ENCODE peak calls at places on chromosome 11, in eight cellular contexts. I is left ventricle myocardium inferior, J is tibial artery, N is gastrocnemius medialis, U is cardiac muscle cell, D is pancreas, K is IMR-90, T is spleen. E is an unnamed sample.

GRCh38 chr11:46905806-46906205 is 12.5 kb downstream of the LRP4 start:
- DNase-seq in I (no peak), J (no peak), N (no peak), U (no peak), D (no peak), K (no peak), T (no peak), E (no peak)

GRCh38 chr11:10930961-10931760 is 73.3 kb upstream of the ZBED5 start:
- DNase-seq in I (peak), J (peak), N (peak), U (peak), D (peak), K (peak), T (peak), E (peak)

GRCh38 chr11:42631223-42631843 is 680.5 kb upstream of the API5 start:
- DNase-seq in I (no peak), J (no peak), N (no peak), U (peak), D (no peak), K (no peak), T (no peak), E (peak)

GRCh38 chr11:132036751-132037466 is 666.5 kb downstream of the NTM start:
- DNase-seq in I (no peak), J (no peak), N (no peak), U (no peak), D (no peak), K (peak), T (no peak), E (no peak)

GRCh38 chr11:93648168-93648567 is 13.3 kb upstream of the CEP295 start:
- DNase-seq in I (no peak), J (no peak), N (no peak), U (peak), D (no peak), K (peak), T (no peak), E (no peak)

GRCh38 chr11:86184728-86185127 is 59.8 kb upstream of the EED start:
- DNase-seq in I (no peak), J (no peak), N (no peak), U (no peak), D (no peak), K (no peak), T (no peak), E (no peak)

GRCh38 chr11:75980031-75980430 is 165.0 kb downstream of the UVRAG start:
- DNase-seq in I (no peak), J (no peak), N (no peak), U (no peak), D (no peak), K (no peak), T (no peak), E (no peak)

GRCh38 chr11:60482361-60482760 is 10.2 kb upstream of the MS4A12 start:
- DNase-seq in I (no peak), J (no peak), N (no peak), U (no peak), D (no peak), K (no peak), T (no peak), E (no peak)

GRCh38 chr11:77596626-77597025 is 6.9 kb downstream of the AQP11 start:
- DNase-seq in I (no peak), J (no peak), N (no peak), U (peak), D (no peak), K (peak), T (no peak), E (no peak)

GRCh38 chr11:3198815-3199214 is 19.8 kb downstream of the MRGPRG start:
- DNase-seq in I (no peak), J (peak), N (no peak), U (no peak), D (no peak), K (no peak), T (no peak), E (no peak)

GRCh38 chr11:31953803-31954327 is 137.0 kb upstream of the RCN1 start:
- DNase-seq in I (no peak), J (no peak), N (no peak), U (no peak), D (no peak), K (no peak), T (no peak), E (no peak)

GRCh38 chr11:31397239-31397834 is 27.7 kb downstream of the DNAJC24 start:
- DNase-seq in I (no peak), J (no peak), N (no peak), U (peak), D (no peak), K (peak), T (no peak), E (no peak)

GRCh38 chr11:76215946-76216345 is 9.6 kb upstream of the WNT11 start:
- DNase-seq in I (peak), J (no peak), N (no peak), U (no peak), D (peak), K (peak), T (no peak), E (no peak)

GRCh38 chr11:65448074-65448417 is 25.4 kb downstream of the NEAT1 start:
- DNase-seq in I (no peak), J (no peak), N (no peak), U (peak), D (no peak), K (peak), T (no peak), E (no peak)

GRCh38 chr11:16110862-16111261 is 245.5 kb downstream of the SOX6 start:
- DNase-seq in I (no peak), J (no peak), N (no peak), U (no peak), D (no peak), K (peak), T (no peak), E (no peak)

GRCh38 chr11:91220476-91221202 is 997.8 kb upstream of the CHORDC1 start:
- DNase-seq in I (no peak), J (no peak), N (no peak), U (peak), D (no peak), K (peak), T (no peak), E (no peak)

DNA sequence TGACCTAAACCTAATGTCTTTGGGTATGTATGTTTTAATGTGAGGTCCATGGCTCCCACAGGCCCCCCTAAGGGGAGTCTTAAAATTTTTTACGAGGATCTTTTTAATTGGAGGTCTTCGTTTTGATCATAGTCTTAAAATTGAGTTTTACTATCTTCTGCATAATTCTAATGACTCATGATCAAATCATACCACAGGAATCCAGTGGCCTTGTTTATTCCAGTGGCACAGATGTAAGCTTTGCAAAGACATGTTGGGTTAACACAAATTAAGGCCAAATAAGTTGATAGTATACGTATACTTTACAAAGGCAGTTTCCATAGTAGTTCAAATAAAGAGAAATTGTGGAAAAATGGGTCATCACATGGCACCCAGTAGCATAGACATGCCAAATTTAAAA is 33.9 kb upstream of the FJX1 start:
- DNase-seq in I (no peak), J (no peak), N (no peak), U (peak), D (no peak), K (peak), T (no peak), E (no peak)
- H3K4me3 ChIP-seq in I (no peak), J (no peak), N (no peak), U (no peak), D (no peak), K (no peak), T (no peak), E (no peak)

GRCh38 chr11:125626381-125626950 is 1.5 kb downstream of the CHEK1 start:
- DNase-seq in I (no peak), J (no peak), N (no peak), U (no peak), D (no peak), K (peak), T (no peak), E (no peak)
- TF ChIP-seq CTCF in I (no peak), J (no peak), N (no peak), U (peak), D (no peak), K (peak), T (no peak), E (no peak)

DNA sequence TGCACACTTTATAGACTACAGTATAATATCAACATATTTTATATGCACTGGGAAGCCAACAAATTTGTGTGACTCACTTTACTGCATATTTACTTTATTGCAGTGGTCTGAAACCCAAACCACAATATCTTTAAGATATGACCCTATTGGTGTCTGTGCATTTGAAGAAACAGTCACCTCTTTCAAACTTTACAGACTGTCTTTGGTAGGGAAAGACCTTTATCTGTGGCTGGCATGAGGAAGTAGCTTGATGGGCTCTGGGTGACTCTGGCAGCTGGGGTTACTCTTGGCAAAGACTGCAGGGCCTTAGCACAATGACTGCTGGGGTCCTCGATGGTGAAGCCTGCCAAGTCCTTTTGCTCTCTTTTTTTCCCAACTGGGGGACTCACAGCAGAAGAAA is 21.3 kb upstream of the ABTB2 start:
- DNase-seq in I (no peak), J (no peak), N (no peak), U (no peak), D (no peak), K (peak), T (no peak), E (no peak)
- H3K27ac ChIP-seq in I (no peak), J (no peak), N (no peak), U (no peak), D (no peak), K (no peak), T (no peak), E (no peak)

GRCh38 chr11:126345283-126345682 is 10.2 kb upstream of the ST3GAL4 start:
- DNase-seq in I (no peak), J (no peak), N (no peak), U (no peak), D (no peak), K (no peak), T (peak), E (no peak)

GRCh38 chr11:126344291-126344970 is 11.1 kb upstream of the ST3GAL4 start:
- DNase-seq in I (no peak), J (no peak), N (no peak), U (no peak), D (no peak), K (no peak), T (peak), E (no peak)

GRCh38 chr11:126345759-126346585 is 9.5 kb upstream of the ST3GAL4 start:
- DNase-seq in I (no peak), J (peak), N (no peak), U (peak), D (no peak), K (peak), T (peak), E (no peak)

GRCh38 chr11:126347751-126348628 is 7.5 kb upstream of the ST3GAL4 start:
- DNase-seq in I (no peak), J (no peak), N (no peak), U (peak), D (no peak), K (no peak), T (peak), E (no peak)

DNA sequence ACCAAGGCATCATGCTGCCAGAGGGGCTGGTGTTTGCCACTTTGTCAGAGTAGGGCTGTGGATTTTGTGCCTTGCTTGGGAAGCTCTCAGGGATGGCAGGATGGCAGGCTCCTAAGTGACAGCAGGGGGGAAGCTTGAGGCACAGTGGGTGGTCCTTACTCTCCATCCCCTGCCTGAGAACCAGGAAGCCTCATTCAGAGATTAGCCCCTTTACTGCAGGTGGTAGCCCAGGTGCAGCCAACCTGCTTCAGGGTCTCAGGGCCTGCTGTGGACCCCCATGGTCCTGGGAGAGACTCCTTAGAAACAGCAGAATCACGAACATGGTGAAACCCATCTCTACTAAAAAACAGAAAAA is 8.9 kb upstream of the ST3GAL4 start:
- DNase-seq in I (no peak), J (no peak), N (no peak), U (no peak), D (no peak), K (no peak), T (no peak), E (no peak)
- H3K4me3 ChIP-seq in I (no peak), J (no peak), N (no peak), U (no peak), D (no peak), K (no peak), T (no peak), E (no peak)

GRCh38 chr11:112590778-112591177 is 330.1 kb upstream of the PLET1 start:
- DNase-seq in I (no peak), J (no peak), N (no peak), U (no peak), D (no peak), K (no peak), T (no peak), E (no peak)

GRCh38 chr11:112584674-112585073 is 324.0 kb upstream of the PLET1 start:
- DNase-seq in I (no peak), J (no peak), N (no peak), U (no peak), D (no peak), K (no peak), T (no peak), E (no peak)

GRCh38 chr11:112589132-112589531 is 328.5 kb upstream of the PLET1 start:
- DNase-seq in I (no peak), J (no peak), N (no peak), U (no peak), D (no peak), K (no peak), T (no peak), E (no peak)

GRCh38 chr11:112588252-112588668 is 327.6 kb upstream of the PLET1 start:
- DNase-seq in I (peak), J (peak), N (peak), U (peak), D (peak), K (peak), T (no peak), E (peak)

GRCh38 chr11:112587664-112588063 is 327.0 kb upstream of the PLET1 start:
- DNase-seq in I (no peak), J (no peak), N (no peak), U (no peak), D (no peak), K (no peak), T (no peak), E (no peak)
- TF ChIP-seq CTCF in I (no peak), J (no peak), N (no peak), U (no peak), D (no peak), K (no peak), T (no peak), E (no peak)

GRCh38 chr11:118927554-118928107 is 1.9 kb upstream of the BCL9L start:
- DNase-seq in I (no peak), J (no peak), N (no peak), U (no peak), D (no peak), K (no peak), T (no peak), E (no peak)
- H3K27ac ChIP-seq in I (peak), J (peak), N (peak), U (peak), D (peak), K (no peak), T (peak), E (peak)

GRCh38 chr11:8604078-8604723 is 10.2 kb upstream of the STK33 start:
- DNase-seq in I (peak), J (peak), N (peak), U (peak), D (no peak), K (peak), T (no peak), E (no peak)
- H3K4me3 ChIP-seq in I (no peak), J (no peak), N (no peak), U (no peak), D (no peak), K (no peak), T (no peak), E (no peak)

GRCh38 chr11:115147243-115147807 is 356.9 kb downstream of the CADM1 start:
- DNase-seq in I (no peak), J (no peak), N (no peak), U (no peak), D (no peak), K (no peak), T (no peak), E (no peak)

GRCh38 chr11:115148691-115149090 is 355.5 kb downstream of the CADM1 start:
- DNase-seq in I (no peak), J (no peak), N (no peak), U (no peak), D (no peak), K (no peak), T (no peak), E (no peak)

GRCh38 chr11:115145316-115145715 is 358.9 kb downstream of the CADM1 start:
- DNase-seq in I (no peak), J (no peak), N (no peak), U (no peak), D (no peak), K (no peak), T (no peak), E (no peak)

GRCh38 chr11:115146425-115146824 is 357.8 kb downstream of the CADM1 start:
- DNase-seq in I (no peak), J (no peak), N (no peak), U (no peak), D (no peak), K (no peak), T (no peak), E (no peak)

DNA sequence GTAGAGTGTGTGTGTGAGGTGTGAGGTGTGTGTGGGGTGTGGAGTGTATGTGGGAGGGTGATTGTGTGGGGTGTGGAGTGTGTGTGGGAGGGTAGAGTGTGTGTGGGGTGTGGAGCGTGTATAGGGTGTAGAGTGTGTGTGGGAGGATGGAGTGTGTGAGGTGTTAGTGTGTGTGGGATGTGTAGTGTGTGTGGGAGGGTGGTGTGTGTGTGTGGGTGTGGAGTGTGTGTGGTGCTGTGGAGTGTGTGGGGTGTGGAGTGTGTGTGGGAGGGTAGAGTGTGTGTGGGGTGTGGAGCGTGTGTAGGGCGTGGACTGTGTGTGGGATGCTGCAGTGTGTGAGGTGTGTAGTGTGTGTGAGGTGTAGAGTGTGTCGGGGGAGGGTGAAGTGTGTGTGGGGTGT is 356.1 kb downstream of the CADM1 start:
- DNase-seq in I (no peak), J (no peak), N (no peak), U (no peak), D (no peak), K (no peak), T (no peak), E (no peak)
- TF ChIP-seq CTCF in I (no peak), J (no peak), N (no peak), U (no peak), D (no peak), K (no peak), T (no peak), E (no peak)

DNA sequence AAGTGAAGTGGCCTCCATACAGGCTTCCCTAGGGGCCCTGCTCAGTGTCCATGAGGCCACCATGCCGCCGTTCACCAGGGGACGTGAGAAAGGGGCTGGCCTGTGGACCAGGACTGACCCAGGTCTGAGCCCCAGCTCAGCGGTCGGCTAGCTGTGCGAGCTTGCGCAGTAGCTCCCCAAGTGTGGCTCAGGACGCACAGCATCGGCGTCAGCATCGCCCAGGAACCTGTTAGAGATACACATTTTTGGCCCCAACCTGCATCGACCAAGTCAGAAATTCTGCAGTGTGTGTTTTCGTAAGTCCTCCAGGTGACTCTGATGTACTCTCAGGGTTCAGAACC is 429 bp downstream of the TP53AIP1 start:
- DNase-seq in I (no peak), J (no peak), N (no peak), U (no peak), D (no peak), K (no peak), T (no peak), E (no peak)
- H3K27ac ChIP-seq in I (no peak), J (no peak), N (no peak), U (no peak), D (no peak), K (no peak), T (no peak), E (no peak)

E was measured in dorsolateral prefrontal cortex.